ENCODE peak calls at places on chromosomes 12 and 14, in seven cellular contexts. P is B cell, J is stomach, Y is right lobe of liver, M is AG09309, A is heart right ventricle, T is GM13977. H is an unnamed sample.

GRCh38 chr14:100605706-100606686 is 18.8 kb upstream of the BEGAIN start:
- DNase-seq in P (no peak), J (no peak), Y (peak), M (no peak), A (no peak), T (no peak), H (no peak)

GRCh38 chr14:42000450-42000849 is 393.8 kb downstream of the LRFN5 start:
- DNase-seq in P (no peak), J (no peak), Y (no peak), M (no peak), A (no peak), T (no peak), H (no peak)

GRCh38 chr12:93387780-93388179 is 10.1 kb downstream of the NUDT4 start:
- DNase-seq in P (no peak), J (no peak), Y (no peak), M (no peak), A (no peak), T (no peak), H (peak)

GRCh38 chr14:27077181-27077738 is 479.4 kb upstream of the NOVA1 start:
- DNase-seq in P (no peak), J (no peak), Y (no peak), M (no peak), A (no peak), T (no peak), H (no peak)

GRCh38 chr14:94373708-94374107 is 14.7 kb downstream of the SERPINA1 start:
- DNase-seq in P (no peak), J (no peak), Y (no peak), M (peak), A (no peak), T (no peak), H (no peak)

GRCh38 chr12:14153803-14154202 is 172.4 kb upstream of the GRIN2B start:
- DNase-seq in P (no peak), J (no peak), Y (no peak), M (no peak), A (no peak), T (no peak), H (no peak)

GRCh38 chr12:69985656-69986055 is 160.6 kb downstream of the MYRFL start:
- DNase-seq in P (peak), J (no peak), Y (no peak), M (no peak), A (no peak), T (no peak), H (peak)

GRCh38 chr12:104735801-104736200 is 222.3 kb downstream of the SLC41A2 start:
- DNase-seq in P (no peak), J (no peak), Y (no peak), M (no peak), A (no peak), T (no peak), H (no peak)

GRCh38 chr12:122393822-122394221 is 28.6 kb downstream of the CLIP1 start:
- DNase-seq in P (no peak), J (no peak), Y (no peak), M (no peak), A (no peak), T (no peak), H (no peak)

GRCh38 chr12:29640589-29641345 is 143.0 kb downstream of the TMTC1 start:
- DNase-seq in P (no peak), J (no peak), Y (peak), M (no peak), A (peak), T (no peak), H (no peak)

DNA sequence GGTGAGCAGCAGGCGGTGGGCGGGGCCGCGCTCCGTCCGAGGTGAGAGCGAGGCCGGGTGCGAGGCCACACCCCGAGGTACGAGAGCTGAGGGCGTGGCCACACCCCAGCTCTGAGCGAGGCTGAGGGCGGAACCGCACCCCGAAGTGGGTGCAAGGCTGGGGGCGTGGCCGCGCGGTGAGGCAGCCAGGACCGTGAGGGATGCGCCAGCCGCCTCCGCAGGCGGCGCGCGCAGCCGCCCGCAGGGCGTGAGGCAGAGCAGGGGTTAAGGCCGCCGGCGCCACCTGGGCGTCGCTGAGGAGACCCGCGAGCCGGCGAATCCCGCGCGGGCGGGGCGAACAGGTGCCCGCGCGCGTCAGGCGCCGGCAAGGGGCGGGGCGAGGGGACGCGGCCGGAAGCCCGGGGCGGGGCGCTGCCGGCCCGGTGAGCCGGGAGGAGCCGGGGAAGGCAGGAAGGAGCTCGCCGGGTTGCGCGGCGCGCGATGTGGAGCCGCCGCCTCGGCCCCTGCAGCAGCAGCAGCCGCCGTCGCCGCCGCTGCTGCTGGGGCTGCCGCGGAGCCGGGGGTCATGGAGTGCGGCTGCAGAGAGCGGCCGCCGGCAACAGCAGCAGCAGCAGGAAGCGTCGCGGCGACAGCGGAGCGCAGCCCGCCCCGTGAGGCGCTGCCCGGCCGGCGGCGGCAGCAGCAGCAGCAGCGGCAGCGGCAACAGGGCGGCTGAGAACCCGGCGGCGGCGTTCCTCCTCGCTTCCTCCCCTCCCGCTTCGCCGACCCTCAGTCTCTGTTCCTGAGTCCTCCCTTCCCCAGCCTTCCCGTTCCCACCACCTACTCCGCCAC is at the start of gene BICDL1:
- DNase-seq in P (peak), J (peak), Y (peak), M (no peak), A (peak), T (peak), H (peak)
- TF ChIP-seq CTCF in P (no peak), J (no peak), Y (no peak), M (no peak), A (no peak), T (peak), H (no peak)

DNA sequence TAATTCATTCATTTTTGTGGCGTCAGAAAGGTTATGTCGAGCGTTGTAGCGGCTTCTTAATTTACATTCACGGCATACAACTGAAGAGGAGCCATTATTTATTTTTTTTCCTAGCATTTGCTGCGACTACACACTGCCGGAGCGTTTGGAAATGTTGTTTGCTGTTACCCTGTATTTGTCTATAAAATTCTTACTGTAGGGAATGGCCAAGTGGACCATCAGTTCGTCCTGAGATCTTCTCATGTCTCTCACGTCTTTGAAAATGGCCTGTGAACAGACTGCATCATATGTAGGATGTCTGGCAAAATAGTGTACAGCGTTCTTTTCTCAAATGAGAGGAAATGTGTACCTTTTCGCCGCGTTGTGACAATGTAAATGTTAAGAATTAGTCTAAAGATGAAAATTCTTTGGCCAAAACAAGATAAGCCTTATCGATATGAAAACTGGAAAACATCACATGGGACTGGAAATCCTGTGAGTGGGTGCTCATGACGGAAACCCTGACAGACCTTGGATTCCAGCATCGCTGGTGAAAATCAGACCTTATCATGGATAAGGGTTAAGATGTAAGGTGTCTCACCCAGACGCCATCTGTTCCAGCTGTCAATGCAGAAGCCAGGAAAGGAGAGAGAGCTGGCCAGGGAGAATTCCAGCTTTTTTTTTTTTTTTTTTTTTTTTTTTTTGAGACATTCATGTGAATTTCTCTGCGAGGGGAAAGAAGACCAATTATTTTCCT is 1.5 kb downstream of the TRAF3 start:
- DNase-seq in P (no peak), J (no peak), Y (no peak), M (no peak), A (no peak), T (no peak), H (no peak)
- TF ChIP-seq CTCF in P (no peak), J (no peak), Y (no peak), M (no peak), A (no peak), T (no peak), H (no peak)

GRCh38 chr12:90013409-90013808 is 304.8 kb upstream of the ATP2B1 start:
- DNase-seq in P (peak), J (no peak), Y (no peak), M (no peak), A (no peak), T (no peak), H (no peak)

GRCh38 chr12:90008277-90008676 is 299.6 kb upstream of the ATP2B1 start:
- DNase-seq in P (no peak), J (no peak), Y (no peak), M (no peak), A (no peak), T (no peak), H (no peak)

GRCh38 chr12:90015228-90015627 is 306.6 kb upstream of the ATP2B1 start:
- DNase-seq in P (no peak), J (no peak), Y (no peak), M (no peak), A (no peak), T (no peak), H (no peak)

GRCh38 chr12:90004319-90005074 is 295.9 kb upstream of the ATP2B1 start:
- DNase-seq in P (peak), J (no peak), Y (no peak), M (no peak), A (no peak), T (no peak), H (no peak)

DNA sequence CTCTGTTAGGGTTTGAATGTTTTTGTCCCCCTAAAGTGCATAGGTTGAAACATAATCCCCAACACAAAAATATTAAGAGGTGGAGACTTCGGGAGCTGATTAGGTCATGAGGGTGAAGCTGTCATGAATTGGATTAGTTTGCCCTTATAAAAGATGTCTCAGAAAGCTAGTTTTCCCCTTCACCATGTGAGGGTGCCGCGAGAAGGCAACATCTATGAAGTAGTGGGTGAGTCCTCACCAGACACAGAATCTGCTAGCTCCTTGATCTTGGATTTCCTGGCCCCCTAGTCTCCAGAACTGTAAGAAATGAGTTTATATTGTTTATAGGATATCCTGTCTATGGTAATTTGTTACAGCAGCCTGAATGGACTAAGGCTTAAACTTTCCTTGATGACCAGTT is 301.5 kb upstream of the ATP2B1 start:
- DNase-seq in P (no peak), J (no peak), Y (no peak), M (no peak), A (no peak), T (no peak), H (peak)
- TF ChIP-seq CTCF in P (no peak), J (no peak), Y (no peak), M (no peak), A (peak), T (no peak), H (no peak)

GRCh38 chr14:78788467-78789360 is 618.5 kb downstream of the NRXN3 start:
- DNase-seq in P (no peak), J (no peak), Y (no peak), M (no peak), A (no peak), T (no peak), H (no peak)

GRCh38 chr14:78785265-78785664 is 615.1 kb downstream of the NRXN3 start:
- DNase-seq in P (no peak), J (no peak), Y (no peak), M (no peak), A (no peak), T (no peak), H (no peak)

DNA sequence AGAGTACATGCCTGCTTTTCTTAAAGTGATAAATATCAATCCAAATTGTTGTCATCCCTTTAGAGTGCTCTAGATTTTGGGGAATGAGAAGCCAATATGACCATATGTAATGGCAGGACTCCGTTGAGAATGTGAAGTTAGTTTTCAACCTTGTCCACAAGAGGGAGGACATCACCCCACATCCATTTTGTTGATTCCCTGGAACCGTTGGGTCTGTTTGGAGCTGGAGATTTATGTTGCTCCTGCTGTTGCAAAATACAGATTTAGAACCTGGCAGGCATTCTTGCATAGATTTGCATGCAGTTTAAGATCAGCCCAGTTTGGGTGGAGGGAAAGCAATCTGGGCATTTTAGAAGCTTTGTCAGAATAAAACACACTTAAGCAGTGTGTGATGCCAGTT is 620.1 kb downstream of the NRXN3 start:
- DNase-seq in P (no peak), J (no peak), Y (no peak), M (no peak), A (no peak), T (no peak), H (no peak)
- TF ChIP-seq CTCF in P (no peak), J (no peak), Y (no peak), M (no peak), A (no peak), T (no peak), H (no peak)

GRCh38 chr14:53963491-53964227 is 7.0 kb upstream of the BMP4 start:
- DNase-seq in P (no peak), J (peak), Y (peak), M (no peak), A (peak), T (no peak), H (peak)
- TF ChIP-seq CTCF in P (no peak), J (no peak), Y (peak), M (peak), A (peak), T (peak), H (no peak)

H was measured in activated CD8-positive, alpha-beta T cell treated with anti-CD3 and anti-CD28 coated beads for 36 hours.